ENCODE peak calls at places on chromosomes 16 and 17, in four cellular contexts. F, N, X and L are unnamed samples.

GRCh38 chr17:51128089-51128488 is 7.4 kb upstream of the SPAG9 start:
- DNase-seq in F (no peak), X (no peak), N (no peak), L (no peak)

GRCh38 chr16:11685844-11686618 is 17.8 kb downstream of the SNN start:
- DNase-seq in F (no peak), X (peak; percentile 17), N (no peak), L (no peak)

GRCh38 chr16:35573407-35573806 is 2114.0 kb downstream of the TP53TG3F start:
- DNase-seq in N (no peak), F (no peak), X (no peak), L (no peak)

GRCh38 chr16:68707341-68708152 is 29.5 kb upstream of the CDH1 start:
- DNase-seq in N (peak; percentile 85), X (peak; percentile 80), F (no peak), L (peak; percentile 89)

GRCh38 chr17:10197721-10198508 is 491 bp downstream of the GAS7 start:
- DNase-seq in X (no peak), F (no peak), N (peak; percentile 70), L (no peak)

GRCh38 chr16:70685938-70686375 is at the start of gene MTSS2:
- DNase-seq in N (peak; percentile 93), X (peak; percentile 78), F (no peak), L (no peak)

GRCh38 chr16:67884684-67885083 is at the start of gene NRN1L:
- DNase-seq in N (peak; percentile 91), F (peak; percentile 78), X (peak; percentile 77), L (peak; percentile 69)

GRCh38 chr16:84423416-84423837 is 55.1 kb downstream of the ATP2C2 start:
- DNase-seq in N (peak; percentile 1), F (peak; percentile 22), X (peak; percentile 15), L (no peak)

GRCh38 chr17:77857306-77857555 is 101.3 kb upstream of the TNRC6C start:
- DNase-seq in X (no peak), N (peak; percentile 52), F (no peak), L (no peak)

GRCh38 chr17:27539794-27540193 is 83.5 kb downstream of the KSR1 start:
- DNase-seq in F (no peak), X (no peak), N (no peak), L (no peak)

GRCh38 chr17:27541326-27542023 is 85.2 kb downstream of the KSR1 start:
- DNase-seq in F (no peak), N (peak; percentile 6), X (no peak), L (no peak)

GRCh38 chr17:27539152-27539551 is 82.9 kb downstream of the KSR1 start:
- DNase-seq in F (no peak), N (peak; percentile 55), X (no peak), L (no peak)

GRCh38 chr17:27538156-27538955 is 82.1 kb downstream of the KSR1 start:
- DNase-seq in N (peak; percentile 42), X (no peak), F (no peak), L (no peak)

GRCh38 chr17:27540300-27541105 is 84.3 kb downstream of the KSR1 start:
- DNase-seq in X (peak; percentile 23), N (peak; percentile 94), F (peak; percentile 55), L (no peak)
- TF ChIP-seq CTCF in X (no peak), N (no peak), F (no peak), L (no peak)

GRCh38 chr17:80592243-80592642 is 47.6 kb downstream of the RPTOR start:
- DNase-seq in F (no peak), X (peak; percentile 45), N (no peak), L (no peak)
- TF ChIP-seq CTCF in F (no peak), X (no peak), N (no peak), L (no peak)

GRCh38 chr16:4265676-4266075 is 7.1 kb downstream of the TFAP4 start:
- DNase-seq in N (no peak), F (no peak), X (no peak), L (no peak)

GRCh38 chr16:4262303-4262835 is 10.5 kb downstream of the TFAP4 start:
- DNase-seq in F (no peak), N (no peak), X (no peak), L (no peak)

GRCh38 chr16:4264546-4264945 is 8.3 kb downstream of the TFAP4 start:
- DNase-seq in F (no peak), X (no peak), N (no peak), L (no peak)

GRCh38 chr16:4261557-4262172 is 11.2 kb downstream of the TFAP4 start:
- DNase-seq in F (no peak), X (peak; percentile 19), N (no peak), L (no peak)

DNA sequence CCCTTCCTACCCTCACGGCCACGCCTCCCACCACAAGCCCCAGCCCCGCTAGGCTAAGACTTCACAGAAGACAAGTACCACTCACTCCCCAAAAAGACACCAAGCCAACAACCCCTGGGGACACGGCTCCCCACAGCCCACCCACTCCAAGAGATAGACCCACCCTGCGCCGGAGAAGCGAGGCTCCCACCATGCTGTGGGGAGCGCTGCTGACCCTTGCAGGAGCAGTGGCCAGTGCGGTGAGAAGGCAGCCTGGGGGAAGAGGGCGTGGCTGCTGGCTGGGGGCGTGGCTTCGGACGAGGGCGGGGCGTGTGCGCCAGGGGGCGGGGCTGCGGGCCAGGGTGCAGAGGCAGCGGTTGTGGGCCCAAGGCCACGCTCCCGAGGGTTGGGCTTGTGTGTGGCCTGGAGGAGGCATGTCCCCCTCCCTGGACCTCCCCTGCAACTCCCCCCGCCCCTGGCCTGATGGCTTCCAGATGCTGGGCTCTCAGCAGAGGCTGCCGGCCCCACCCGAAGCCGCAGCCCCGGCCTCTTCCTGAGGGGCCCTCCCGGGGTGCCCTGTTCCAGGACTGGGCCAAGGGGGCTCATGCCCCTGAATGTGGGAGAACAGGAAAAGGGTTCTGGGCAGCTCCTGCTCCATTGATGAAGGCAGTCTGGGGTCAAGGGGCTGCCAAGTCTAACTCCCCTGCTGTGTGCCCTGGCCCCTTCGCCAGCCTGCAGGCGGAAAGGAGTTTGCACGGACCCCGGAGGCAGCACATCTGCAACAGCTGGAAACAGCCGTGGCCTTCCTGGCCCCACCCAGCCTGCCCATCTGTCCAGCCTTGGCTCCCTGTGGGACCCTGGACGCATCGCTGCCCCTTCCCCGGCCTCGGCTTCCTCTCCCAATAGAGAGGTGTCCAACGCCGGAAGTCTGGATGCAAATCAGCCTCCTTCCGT is 9.1 kb downstream of the TFAP4 start:
- DNase-seq in F (peak; percentile 87), X (no peak), N (peak; percentile 73), L (no peak)
- TF ChIP-seq CTCF in F (no peak), X (no peak), N (no peak), L (no peak)

DNA sequence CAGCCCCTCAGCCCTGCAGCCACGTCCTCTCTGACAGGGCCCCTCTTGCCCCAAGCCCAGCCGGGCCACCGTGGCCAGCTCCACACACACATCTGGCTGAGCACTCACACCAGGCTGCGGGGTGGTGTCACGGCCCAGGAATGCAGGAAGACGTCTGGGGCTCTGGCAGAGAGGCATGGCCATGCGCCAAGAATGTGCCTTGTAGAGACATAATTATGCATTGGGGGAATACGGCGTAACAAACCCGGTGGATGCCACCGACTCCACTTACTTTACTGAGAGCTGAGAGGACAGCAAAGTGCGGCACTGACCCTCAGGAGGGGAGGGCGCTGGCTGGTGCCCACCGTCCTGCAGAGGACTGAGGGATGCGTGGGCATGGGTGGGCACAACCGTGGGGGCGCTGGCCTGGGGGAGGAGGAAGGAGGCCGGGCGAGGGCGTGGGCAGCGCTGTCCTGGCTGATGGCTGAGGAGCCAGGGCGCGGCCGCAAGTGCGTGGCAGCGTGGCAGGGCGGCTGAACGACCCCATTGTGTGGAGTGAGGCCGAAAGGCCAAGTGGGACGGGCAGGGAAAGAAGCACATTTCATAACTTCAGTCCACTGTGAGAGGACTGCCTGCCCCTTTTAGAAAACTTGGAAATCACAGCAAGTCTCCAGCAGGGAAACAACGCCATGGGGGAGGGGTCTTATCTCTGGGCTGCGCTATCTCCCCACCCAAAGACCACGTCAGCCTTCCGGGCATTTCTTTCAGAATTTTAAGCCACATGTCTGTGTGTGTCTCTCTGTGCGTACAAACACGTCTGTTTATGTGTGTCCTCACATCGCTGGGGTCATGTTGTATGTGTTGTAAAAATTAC is 30.6 kb downstream of the METRNL start:
- DNase-seq in F (peak; percentile 83), N (peak; percentile 94), X (peak; percentile 96), L (peak; percentile 82)
- TF ChIP-seq CTCF in F (no peak), N (no peak), X (no peak), L (no peak)

GRCh38 chr17:35981246-35981645 is at the start of gene CCL16:
- DNase-seq in X (no peak), N (no peak), F (no peak), L (no peak)
- TF ChIP-seq CTCF in X (no peak), N (no peak), F (no peak), L (no peak)